ENCODE peak calls at places on chromosomes 12 and 14, in seven cellular contexts. O is HS-5; I is activated CD4-positive, alpha-beta T cell treated with anti-CD3 and anti-CD28 coated beads for 48 hours; F is NCI-H748 treated with DMSO at 0.1 percent for 48 hours; H is kidney glomerular epithelial cell; B is glutamatergic neuron; M is stimulated activated CD4-positive, alpha-beta T cell treated with anti-CD3 and anti-CD28 coated beads, Interleukin-4, amount 100 ng/mL, for 24 hours. S is an unnamed sample.

GRCh38 chr12:91380651-91381050 is 198.0 kb upstream of the DCN start:
- DNase-seq in O (no peak), I (no peak), F (peak), H (no peak), B (no peak), M (no peak), S (no peak)

GRCh38 chr12:45409966-45410365 is 194.1 kb downstream of the ANO6 start:
- DNase-seq in O (peak), I (no peak), F (no peak), H (no peak), B (no peak), M (no peak), S (no peak)

GRCh38 chr14:100747021-100747586 is 20.4 kb downstream of the DLK1 start:
- DNase-seq in O (peak), I (peak), F (peak), H (peak), B (no peak), M (no peak), S (peak)

GRCh38 chr14:90647469-90647868 is 168.8 kb downstream of the TTC7B start:
- DNase-seq in O (no peak), I (no peak), F (no peak), H (no peak), B (no peak), M (no peak), S (no peak)

GRCh38 chr12:57489157-57489641 is 1.3 kb downstream of the MARS1 start:
- DNase-seq in O (no peak), I (no peak), F (no peak), H (no peak), B (no peak), M (no peak), S (no peak)

GRCh38 chr14:59455411-59455810 is 9.8 kb downstream of the GPR135 start:
- DNase-seq in O (peak), I (no peak), F (no peak), H (no peak), B (no peak), M (no peak), S (no peak)

GRCh38 chr12:124007810-124008570 is 35.0 kb downstream of the ZNF664 start:
- DNase-seq in O (no peak), I (peak), F (no peak), H (no peak), B (no peak), M (no peak), S (no peak)

GRCh38 chr14:71121711-71122110 is 214.5 kb downstream of the PCNX1 start:
- DNase-seq in O (no peak), I (no peak), F (no peak), H (no peak), B (no peak), M (no peak), S (no peak)

GRCh38 chr12:68236421-68237059 is 10.9 kb upstream of the IL26 start:
- DNase-seq in O (no peak), I (peak), F (peak), H (no peak), B (no peak), M (peak), S (no peak)

GRCh38 chr14:83384253-83384652 is 1850.6 kb upstream of the SEL1L start:
- DNase-seq in O (no peak), I (no peak), F (no peak), H (no peak), B (no peak), M (no peak), S (no peak)

GRCh38 chr12:113449299-113449698 is 22.4 kb downstream of the LHX5 start:
- DNase-seq in O (no peak), I (no peak), F (no peak), H (no peak), B (no peak), M (no peak), S (no peak)

GRCh38 chr12:13980548-13981295 is 680 bp downstream of the GRIN2B start:
- DNase-seq in O (no peak), I (peak), F (no peak), H (no peak), B (peak), M (no peak), S (no peak)

GRCh38 chr14:52835122-52835903 is 43.9 kb upstream of the GNPNAT1 start:
- DNase-seq in O (peak), I (no peak), F (peak), H (no peak), B (no peak), M (no peak), S (peak)

GRCh38 chr12:62813031-62813829 is 121.7 kb downstream of the PPM1H start:
- DNase-seq in O (peak), I (peak), F (peak), H (peak), B (peak), M (peak), S (no peak)

GRCh38 chr12:32265920-32266319 is 133.4 kb upstream of the FGD4 start:
- DNase-seq in O (no peak), I (no peak), F (no peak), H (no peak), B (no peak), M (no peak), S (no peak)

S was measured in NCI-H1417 treated with DMSO at 0.1 percent for 48 hours.